ENCODE peak calls at places on chromosomes 1 and 21, in eight cellular contexts. One of them, this sample, is unnamed.
A peak's percentile ranks its signal among the peaks of the same experiment; 100 is the strongest.

GRCh38 chr1:174969977-174970376 is 29.8 kb upstream of the CACYBP start:
- DNase-seq in T47D: no peak
- DNase-seq in skeletal muscle cell: no peak
- DNase-seq in stimulated activated CD8-positive, alpha-beta memory T cell treated with anti-CD3 and anti-CD28 coated beads, Interleukin-4, amount 100 ng/mL, for 1 hour: no peak
- DNase-seq in G401: no peak
- DNase-seq in activated T-cell treated with anti-CD3 and anti-CD28 coated beads for 48 hours: no peak
- DNase-seq in HTR-8/SVneo: no peak
- DNase-seq in Caco-2: no peak
- DNase-seq in this sample: peak; percentile 36

GRCh38 chr1:217955723-217956122 is 324.6 kb downstream of the SPATA17 start:
- DNase-seq in T47D: no peak
- DNase-seq in skeletal muscle cell: no peak
- DNase-seq in stimulated activated CD8-positive, alpha-beta memory T cell treated with anti-CD3 and anti-CD28 coated beads, Interleukin-4, amount 100 ng/mL, for 1 hour: no peak
- DNase-seq in G401: no peak
- DNase-seq in activated T-cell treated with anti-CD3 and anti-CD28 coated beads for 48 hours: no peak
- DNase-seq in HTR-8/SVneo: no peak
- DNase-seq in Caco-2: no peak
- DNase-seq in this sample: no peak

GRCh38 chr1:241631674-241632073 is 8.5 kb downstream of the CHML start:
- DNase-seq in T47D: no peak
- DNase-seq in skeletal muscle cell: no peak
- DNase-seq in stimulated activated CD8-positive, alpha-beta memory T cell treated with anti-CD3 and anti-CD28 coated beads, Interleukin-4, amount 100 ng/mL, for 1 hour: no peak
- DNase-seq in G401: no peak
- DNase-seq in activated T-cell treated with anti-CD3 and anti-CD28 coated beads for 48 hours: no peak
- DNase-seq in HTR-8/SVneo: no peak
- DNase-seq in Caco-2: no peak
- DNase-seq in this sample: no peak

GRCh38 chr1:199064971-199065370 is 426.1 kb downstream of the PTPRC start:
- DNase-seq in T47D: no peak
- DNase-seq in skeletal muscle cell: no peak
- DNase-seq in stimulated activated CD8-positive, alpha-beta memory T cell treated with anti-CD3 and anti-CD28 coated beads, Interleukin-4, amount 100 ng/mL, for 1 hour: no peak
- DNase-seq in G401: no peak
- DNase-seq in activated T-cell treated with anti-CD3 and anti-CD28 coated beads for 48 hours: no peak
- DNase-seq in HTR-8/SVneo: no peak
- DNase-seq in Caco-2: no peak
- DNase-seq in this sample: no peak

GRCh38 chr1:237470712-237471310 is 419.9 kb downstream of the ZP4 start:
- DNase-seq in T47D: no peak
- DNase-seq in skeletal muscle cell: no peak
- DNase-seq in stimulated activated CD8-positive, alpha-beta memory T cell treated with anti-CD3 and anti-CD28 coated beads, Interleukin-4, amount 100 ng/mL, for 1 hour: no peak
- DNase-seq in G401: peak; percentile 44
- DNase-seq in activated T-cell treated with anti-CD3 and anti-CD28 coated beads for 48 hours: no peak
- DNase-seq in HTR-8/SVneo: no peak
- DNase-seq in Caco-2: peak; percentile 81
- DNase-seq in this sample: no peak

GRCh38 chr21:43657355-43658093 is 1.8 kb downstream of the HSF2BP start:
- DNase-seq in T47D: no peak
- DNase-seq in skeletal muscle cell: no peak
- DNase-seq in stimulated activated CD8-positive, alpha-beta memory T cell treated with anti-CD3 and anti-CD28 coated beads, Interleukin-4, amount 100 ng/mL, for 1 hour: no peak
- DNase-seq in G401: no peak
- DNase-seq in activated T-cell treated with anti-CD3 and anti-CD28 coated beads for 48 hours: no peak
- DNase-seq in HTR-8/SVneo: no peak
- DNase-seq in Caco-2: no peak
- DNase-seq in this sample: no peak

GRCh38 chr1:21590116-21590905 is 78.8 kb downstream of the RAP1GAP start:
- DNase-seq in T47D: no peak
- DNase-seq in skeletal muscle cell: no peak
- DNase-seq in stimulated activated CD8-positive, alpha-beta memory T cell treated with anti-CD3 and anti-CD28 coated beads, Interleukin-4, amount 100 ng/mL, for 1 hour: no peak
- DNase-seq in G401: no peak
- DNase-seq in activated T-cell treated with anti-CD3 and anti-CD28 coated beads for 48 hours: no peak
- DNase-seq in HTR-8/SVneo: no peak
- DNase-seq in Caco-2: no peak
- DNase-seq in this sample: no peak

GRCh38 chr1:158149175-158149574 is 31.5 kb upstream of the CD1D start:
- DNase-seq in T47D: no peak
- DNase-seq in skeletal muscle cell: no peak
- DNase-seq in stimulated activated CD8-positive, alpha-beta memory T cell treated with anti-CD3 and anti-CD28 coated beads, Interleukin-4, amount 100 ng/mL, for 1 hour: no peak
- DNase-seq in G401: no peak
- DNase-seq in activated T-cell treated with anti-CD3 and anti-CD28 coated beads for 48 hours: no peak
- DNase-seq in HTR-8/SVneo: no peak
- DNase-seq in Caco-2: no peak
- DNase-seq in this sample: no peak

GRCh38 chr1:147676306-147677085 is 6.2 kb upstream of the ACP6 start:
- DNase-seq in T47D: no peak
- DNase-seq in skeletal muscle cell: peak; percentile 35
- DNase-seq in stimulated activated CD8-positive, alpha-beta memory T cell treated with anti-CD3 and anti-CD28 coated beads, Interleukin-4, amount 100 ng/mL, for 1 hour: no peak
- DNase-seq in G401: no peak
- DNase-seq in activated T-cell treated with anti-CD3 and anti-CD28 coated beads for 48 hours: no peak
- DNase-seq in HTR-8/SVneo: no peak
- DNase-seq in Caco-2: no peak
- DNase-seq in this sample: no peak

GRCh38 chr1:175040324-175040910 is 17.2 kb upstream of the MRPS14 start:
- DNase-seq in T47D: no peak
- DNase-seq in skeletal muscle cell: no peak
- DNase-seq in stimulated activated CD8-positive, alpha-beta memory T cell treated with anti-CD3 and anti-CD28 coated beads, Interleukin-4, amount 100 ng/mL, for 1 hour: no peak
- DNase-seq in G401: no peak
- DNase-seq in activated T-cell treated with anti-CD3 and anti-CD28 coated beads for 48 hours: no peak
- DNase-seq in HTR-8/SVneo: no peak
- DNase-seq in Caco-2: no peak
- DNase-seq in this sample: no peak